ENCODE peak calls at places on chromosome 12, in four cellular contexts. One of them, this sample, is unnamed. For H3K27me3, the result is how much of the 10 kb centered on the place peaks cover.

GRCh38 chr12:87274594-87275245 is 754.5 kb downstream of the C12orf50 start:
- DNase-seq in dorsolateral prefrontal cortex: no peak
- DNase-seq in GM23338: peak
- DNase-seq in right lobe of liver: no peak
- DNase-seq in this sample: no peak

GRCh38 chr12:57118711-57119271 is 7.6 kb upstream of the STAT6 start:
- DNase-seq in GM23338: no peak
- DNase-seq in dorsolateral prefrontal cortex: no peak
- DNase-seq in right lobe of liver: no peak
- DNase-seq in this sample: no peak

GRCh38 chr12:9034095-9034494 is 44.7 kb downstream of the KLRG1 start:
- DNase-seq in right lobe of liver: no peak
- DNase-seq in GM23338: no peak
- DNase-seq in dorsolateral prefrontal cortex: no peak
- DNase-seq in this sample: no peak

GRCh38 chr12:27608890-27609289 is 84.9 kb downstream of the PPFIBP1 start:
- DNase-seq in GM23338: no peak
- DNase-seq in dorsolateral prefrontal cortex: no peak
- DNase-seq in right lobe of liver: no peak
- DNase-seq in this sample: no peak

GRCh38 chr12:93972411-93973208 is 175.8 kb upstream of the PLXNC1 start:
- DNase-seq in dorsolateral prefrontal cortex: no peak
- DNase-seq in GM23338: no peak
- DNase-seq in right lobe of liver: no peak
- DNase-seq in this sample: no peak

GRCh38 chr12:47889040-47889439 is 15.8 kb downstream of the VDR start:
- DNase-seq in dorsolateral prefrontal cortex: no peak
- DNase-seq in GM23338: no peak
- DNase-seq in right lobe of liver: no peak
- DNase-seq in this sample: no peak

GRCh38 chr12:104722541-104723534 is 235.3 kb downstream of the SLC41A2 start:
- DNase-seq in right lobe of liver: no peak
- DNase-seq in GM23338: peak
- DNase-seq in dorsolateral prefrontal cortex: no peak
- DNase-seq in this sample: peak

GRCh38 chr12:6318440-6318879 is 8.0 kb downstream of the PLEKHG6 start:
- DNase-seq in dorsolateral prefrontal cortex: no peak
- DNase-seq in right lobe of liver: no peak
- DNase-seq in GM23338: no peak
- DNase-seq in this sample: no peak

GRCh38 chr12:57586128-57586527 is 4.9 kb upstream of the PIP4K2C start:
- DNase-seq in right lobe of liver: no peak
- DNase-seq in GM23338: no peak
- DNase-seq in dorsolateral prefrontal cortex: no peak
- DNase-seq in this sample: no peak

GRCh38 chr12:113140706-113141105 is 5.1 kb upstream of the RASAL1 start:
- DNase-seq in dorsolateral prefrontal cortex: no peak
- DNase-seq in right lobe of liver: no peak
- DNase-seq in GM23338: no peak
- DNase-seq in this sample: no peak

GRCh38 chr12:113138826-113139225 is 3.3 kb upstream of the RASAL1 start:
- DNase-seq in dorsolateral prefrontal cortex: no peak
- DNase-seq in GM23338: no peak
- DNase-seq in right lobe of liver: no peak
- DNase-seq in this sample: no peak

GRCh38 chr12:113136990-113137511 is 1.5 kb upstream of the RASAL1 start:
- DNase-seq in GM23338: no peak
- DNase-seq in dorsolateral prefrontal cortex: no peak
- DNase-seq in right lobe of liver: no peak
- DNase-seq in this sample: no peak

GRCh38 chr12:113136128-113136989 is 798 bp upstream of the RASAL1 start:
- DNase-seq in GM23338: peak
- DNase-seq in dorsolateral prefrontal cortex: peak
- DNase-seq in right lobe of liver: no peak
- DNase-seq in this sample: no peak

GRCh38 chr12:113137861-113138783 is 2.6 kb upstream of the RASAL1 start:
- DNase-seq in dorsolateral prefrontal cortex: no peak
- DNase-seq in right lobe of liver: no peak
- DNase-seq in GM23338: no peak
- DNase-seq in this sample: no peak
- TF ChIP-seq CTCF in dorsolateral prefrontal cortex: no peak
- TF ChIP-seq CTCF in right lobe of liver: no peak
- TF ChIP-seq CTCF in GM23338: no peak
- TF ChIP-seq CTCF in this sample: no peak

DNA sequence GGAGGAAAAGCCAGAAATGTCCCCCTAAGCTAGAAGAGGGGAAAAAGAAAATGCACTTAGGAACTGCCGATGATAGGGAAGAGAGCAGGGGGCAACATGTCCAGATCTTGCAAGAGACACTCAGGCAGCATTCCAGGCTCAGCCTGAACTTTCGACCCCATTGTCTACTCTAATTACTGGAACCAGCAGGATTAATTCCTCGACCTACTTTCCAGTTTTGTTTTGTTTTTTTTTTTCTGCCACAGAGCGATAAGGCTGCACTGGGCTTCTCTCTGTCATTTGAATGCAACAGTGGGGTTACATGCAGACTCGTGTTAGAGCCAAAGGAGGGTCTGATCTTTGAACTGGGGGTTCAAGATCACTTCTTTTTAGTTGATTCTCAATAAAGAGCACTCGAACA is 68.7 kb upstream of the MED13L start:
- DNase-seq in right lobe of liver: no peak
- DNase-seq in GM23338: no peak
- DNase-seq in dorsolateral prefrontal cortex: no peak
- DNase-seq in this sample: no peak
- H3K27me3 ChIP-seq in right lobe of liver: under half
- H3K27me3 ChIP-seq in GM23338: under half
- H3K27me3 ChIP-seq in dorsolateral prefrontal cortex: under half
- H3K27me3 ChIP-seq in this sample: under half

GRCh38 chr12:121626087-121626852 is at the start of gene ORAI1:
- DNase-seq in right lobe of liver: peak
- DNase-seq in dorsolateral prefrontal cortex: peak
- DNase-seq in GM23338: peak
- DNase-seq in this sample: peak

GRCh38 chr12:121630791-121631190 is 4.5 kb downstream of the ORAI1 start:
- DNase-seq in dorsolateral prefrontal cortex: no peak
- DNase-seq in right lobe of liver: no peak
- DNase-seq in GM23338: no peak
- DNase-seq in this sample: no peak

GRCh38 chr12:121626853-121627623 is 708 bp downstream of the ORAI1 start:
- DNase-seq in GM23338: peak
- DNase-seq in dorsolateral prefrontal cortex: peak
- DNase-seq in right lobe of liver: peak
- DNase-seq in this sample: peak

GRCh38 chr12:121628037-121628436 is 1.7 kb downstream of the ORAI1 start:
- DNase-seq in right lobe of liver: no peak
- DNase-seq in GM23338: no peak
- DNase-seq in dorsolateral prefrontal cortex: no peak
- DNase-seq in this sample: no peak

DNA sequence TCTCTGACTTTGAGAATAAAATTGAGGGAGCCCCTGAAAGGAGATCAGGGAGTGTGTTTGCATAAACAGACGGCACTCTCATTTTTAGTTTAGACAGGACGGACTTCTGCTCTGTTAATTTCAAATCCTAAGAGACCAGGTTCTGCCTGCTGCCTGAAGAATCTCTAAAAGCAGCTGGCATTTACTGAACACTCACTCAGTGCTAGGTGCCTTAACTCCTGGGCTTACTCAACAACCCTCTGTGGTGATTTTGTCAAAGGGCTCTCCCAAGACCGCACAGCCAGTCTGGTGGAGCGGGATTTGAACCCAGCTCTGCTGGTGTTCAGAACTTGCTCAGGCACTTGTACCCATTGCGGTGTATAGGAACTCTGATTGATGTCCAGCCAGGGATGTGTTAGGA is 2.2 kb downstream of the ORAI1 start:
- DNase-seq in dorsolateral prefrontal cortex: no peak
- DNase-seq in right lobe of liver: no peak
- DNase-seq in GM23338: no peak
- DNase-seq in this sample: no peak
- H3K4me3 ChIP-seq in dorsolateral prefrontal cortex: no peak
- H3K4me3 ChIP-seq in right lobe of liver: no peak
- H3K4me3 ChIP-seq in GM23338: peak
- H3K4me3 ChIP-seq in this sample: peak

DNA sequence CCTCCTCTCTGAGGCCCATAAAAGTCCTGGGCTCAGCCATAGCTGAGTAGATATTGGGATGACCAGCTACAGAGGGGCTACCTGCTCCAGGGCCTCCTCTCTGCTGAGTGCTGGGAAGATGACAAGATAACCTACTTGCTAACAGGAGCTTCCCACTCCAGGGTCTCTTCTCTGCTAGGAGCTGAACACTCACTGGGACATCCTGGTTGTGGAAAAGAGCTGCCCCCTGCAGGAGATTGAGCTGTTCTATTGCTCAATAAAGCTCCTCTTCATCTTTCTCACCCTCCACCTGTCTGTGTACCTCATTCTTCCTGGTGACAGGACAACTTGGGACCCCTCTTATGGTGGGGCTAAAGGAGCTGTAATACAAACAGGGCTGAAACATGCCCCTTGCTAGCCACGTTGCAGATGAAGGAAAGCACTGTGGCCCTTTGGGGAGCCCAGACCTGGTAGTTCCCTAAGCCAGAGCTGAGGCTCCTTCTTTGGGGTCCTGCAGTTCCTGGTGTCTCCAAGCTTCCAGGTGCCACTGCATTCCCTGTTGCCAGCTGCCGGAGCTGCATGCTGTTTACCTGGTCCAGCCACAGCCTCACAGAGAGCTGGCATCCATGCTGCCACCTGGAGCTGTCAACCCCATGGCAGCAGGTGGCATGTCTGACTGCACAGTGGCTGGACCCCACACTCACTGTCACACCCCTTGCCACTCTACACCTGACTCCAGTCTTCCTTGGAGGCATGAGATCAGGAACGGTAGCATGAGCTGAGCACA is 598.5 kb upstream of the LMO3 start:
- DNase-seq in right lobe of liver: no peak
- DNase-seq in dorsolateral prefrontal cortex: no peak
- DNase-seq in GM23338: no peak
- DNase-seq in this sample: no peak
- TF ChIP-seq CTCF in right lobe of liver: no peak
- TF ChIP-seq CTCF in dorsolateral prefrontal cortex: no peak
- TF ChIP-seq CTCF in GM23338: peak
- TF ChIP-seq CTCF in this sample: no peak

GRCh38 chr12:49091836-49092085 is 2.8 kb downstream of the DHH start:
- DNase-seq in GM23338: no peak
- DNase-seq in dorsolateral prefrontal cortex: no peak
- DNase-seq in right lobe of liver: no peak
- DNase-seq in this sample: no peak
- H3K27me3 ChIP-seq in GM23338: half or more
- H3K27me3 ChIP-seq in dorsolateral prefrontal cortex: under half
- H3K27me3 ChIP-seq in right lobe of liver: under half
- H3K27me3 ChIP-seq in this sample: under half

GRCh38 chr12:4272976-4273650 is 449 bp upstream of the CCND2 start:
- DNase-seq in dorsolateral prefrontal cortex: no peak
- DNase-seq in right lobe of liver: no peak
- DNase-seq in GM23338: peak
- DNase-seq in this sample: no peak

GRCh38 chr12:4270016-4270669 is 3.4 kb upstream of the CCND2 start:
- DNase-seq in GM23338: peak
- DNase-seq in dorsolateral prefrontal cortex: no peak
- DNase-seq in right lobe of liver: no peak
- DNase-seq in this sample: peak

GRCh38 chr12:4272014-4272975 is 1.3 kb upstream of the CCND2 start:
- DNase-seq in GM23338: peak
- DNase-seq in dorsolateral prefrontal cortex: no peak
- DNase-seq in right lobe of liver: no peak
- DNase-seq in this sample: peak

GRCh38 chr12:4270670-4271432 is 2.7 kb upstream of the CCND2 start:
- DNase-seq in right lobe of liver: no peak
- DNase-seq in dorsolateral prefrontal cortex: no peak
- DNase-seq in GM23338: peak
- DNase-seq in this sample: peak

DNA sequence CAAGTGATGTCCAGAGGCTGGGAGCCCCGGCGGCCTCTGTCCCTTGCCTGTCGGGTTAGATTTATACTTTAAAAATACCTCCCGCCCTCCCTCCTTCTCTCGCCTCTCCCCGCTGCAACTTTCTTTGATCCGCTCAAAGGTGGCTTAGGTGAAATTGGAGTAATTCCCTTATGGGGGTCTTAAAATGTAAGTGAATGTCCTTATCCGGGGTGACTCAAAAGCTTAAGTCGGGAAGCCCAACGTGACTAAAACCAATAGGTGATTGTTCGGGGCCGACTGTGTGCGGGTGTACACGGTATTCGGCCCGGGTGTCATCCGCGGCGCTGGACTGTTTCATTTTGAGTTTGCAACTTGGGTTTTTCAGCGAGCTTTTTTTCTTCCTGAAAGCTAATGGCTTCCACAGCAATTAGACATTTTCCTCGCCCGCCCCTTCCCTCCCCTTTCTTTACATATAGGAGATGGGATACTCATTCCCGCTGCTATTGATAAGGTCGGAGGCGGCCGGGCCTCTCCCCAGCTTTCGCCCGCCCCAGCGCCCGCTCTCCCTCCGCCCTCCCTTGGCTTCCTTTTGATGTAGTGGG is 2.0 kb upstream of the CCND2 start:
- DNase-seq in right lobe of liver: no peak
- DNase-seq in dorsolateral prefrontal cortex: no peak
- DNase-seq in GM23338: peak
- DNase-seq in this sample: peak
- H3K4me3 ChIP-seq in right lobe of liver: peak
- H3K4me3 ChIP-seq in dorsolateral prefrontal cortex: peak
- H3K4me3 ChIP-seq in GM23338: peak
- H3K4me3 ChIP-seq in this sample: peak

GRCh38 chr12:75944905-75945412 is 86.6 kb downstream of the PHLDA1 start:
- DNase-seq in GM23338: no peak
- DNase-seq in right lobe of liver: no peak
- DNase-seq in dorsolateral prefrontal cortex: no peak
- DNase-seq in this sample: no peak

GRCh38 chr12:75944097-75944904 is 87.3 kb downstream of the PHLDA1 start:
- DNase-seq in GM23338: peak
- DNase-seq in dorsolateral prefrontal cortex: no peak
- DNase-seq in right lobe of liver: no peak
- DNase-seq in this sample: peak

GRCh38 chr12:75947171-75947723 is 84.3 kb downstream of the PHLDA1 start:
- DNase-seq in GM23338: no peak
- DNase-seq in dorsolateral prefrontal cortex: no peak
- DNase-seq in right lobe of liver: no peak
- DNase-seq in this sample: no peak

GRCh38 chr12:75945581-75945980 is 86.0 kb downstream of the PHLDA1 start:
- DNase-seq in dorsolateral prefrontal cortex: no peak
- DNase-seq in GM23338: no peak
- DNase-seq in right lobe of liver: no peak
- DNase-seq in this sample: no peak

GRCh38 chr12:75943730-75944096 is 87.9 kb downstream of the PHLDA1 start:
- DNase-seq in right lobe of liver: no peak
- DNase-seq in GM23338: no peak
- DNase-seq in dorsolateral prefrontal cortex: no peak
- DNase-seq in this sample: no peak
- TF ChIP-seq CTCF in right lobe of liver: no peak
- TF ChIP-seq CTCF in GM23338: no peak
- TF ChIP-seq CTCF in dorsolateral prefrontal cortex: no peak
- TF ChIP-seq CTCF in this sample: no peak

GRCh38 chr12:52455818-52456217 is 3.9 kb upstream of the KRT6B start:
- DNase-seq in right lobe of liver: no peak
- DNase-seq in dorsolateral prefrontal cortex: no peak
- DNase-seq in GM23338: no peak
- DNase-seq in this sample: no peak

GRCh38 chr12:52452101-52452500 is at the start of gene KRT6B:
- DNase-seq in GM23338: no peak
- DNase-seq in dorsolateral prefrontal cortex: no peak
- DNase-seq in right lobe of liver: no peak
- DNase-seq in this sample: no peak

GRCh38 chr12:52454411-52455201 is 2.7 kb upstream of the KRT6B start:
- DNase-seq in right lobe of liver: no peak
- DNase-seq in GM23338: peak
- DNase-seq in dorsolateral prefrontal cortex: no peak
- DNase-seq in this sample: no peak
- H3K27me3 ChIP-seq in right lobe of liver: under half
- H3K27me3 ChIP-seq in GM23338: under half
- H3K27me3 ChIP-seq in dorsolateral prefrontal cortex: under half
- H3K27me3 ChIP-seq in this sample: under half